ENCODE peak calls at places on chromosomes 6 and 20, in six cellular contexts. One of them, this sample, is unnamed.

GRCh38 chr6:80767808-80768207 is 661.3 kb downstream of the BCKDHB start:
- DNase-seq in iPS-NIHi11: peak
- DNase-seq in stimulated activated CD4-positive, alpha-beta T cell treated with anti-CD3 and anti-CD28 coated beads, Interleukin-4, amount 100 ng/mL, for 1 hour: no peak
- DNase-seq in ELR: peak
- DNase-seq in amniotic stem cell: peak
- DNase-seq in CD8-positive, alpha-beta memory T cell: no peak
- DNase-seq in this sample: no peak

GRCh38 chr6:52834481-52834880 is 6.1 kb downstream of the GSTA5 start:
- DNase-seq in iPS-NIHi11: no peak
- DNase-seq in stimulated activated CD4-positive, alpha-beta T cell treated with anti-CD3 and anti-CD28 coated beads, Interleukin-4, amount 100 ng/mL, for 1 hour: no peak
- DNase-seq in ELR: peak
- DNase-seq in amniotic stem cell: no peak
- DNase-seq in CD8-positive, alpha-beta memory T cell: no peak
- DNase-seq in this sample: no peak

GRCh38 chr6:7309050-7309449 is 3.9 kb downstream of the SSR1 start:
- DNase-seq in iPS-NIHi11: no peak
- DNase-seq in stimulated activated CD4-positive, alpha-beta T cell treated with anti-CD3 and anti-CD28 coated beads, Interleukin-4, amount 100 ng/mL, for 1 hour: no peak
- DNase-seq in ELR: no peak
- DNase-seq in amniotic stem cell: no peak
- DNase-seq in CD8-positive, alpha-beta memory T cell: no peak
- DNase-seq in this sample: no peak

GRCh38 chr20:36304786-36305495 is 1.2 kb upstream of the DLGAP4 start:
- DNase-seq in iPS-NIHi11: no peak
- DNase-seq in stimulated activated CD4-positive, alpha-beta T cell treated with anti-CD3 and anti-CD28 coated beads, Interleukin-4, amount 100 ng/mL, for 1 hour: no peak
- DNase-seq in ELR: no peak
- DNase-seq in amniotic stem cell: no peak
- DNase-seq in CD8-positive, alpha-beta memory T cell: no peak
- DNase-seq in this sample: no peak

GRCh38 chr20:4795394-4795793 is 73.7 kb downstream of the PRND start:
- DNase-seq in iPS-NIHi11: peak
- DNase-seq in stimulated activated CD4-positive, alpha-beta T cell treated with anti-CD3 and anti-CD28 coated beads, Interleukin-4, amount 100 ng/mL, for 1 hour: peak
- DNase-seq in ELR: peak
- DNase-seq in amniotic stem cell: peak
- DNase-seq in CD8-positive, alpha-beta memory T cell: no peak
- DNase-seq in this sample: no peak

GRCh38 chr20:63507083-63507743 is 8.3 kb upstream of the EEF1A2 start:
- DNase-seq in iPS-NIHi11: no peak
- DNase-seq in stimulated activated CD4-positive, alpha-beta T cell treated with anti-CD3 and anti-CD28 coated beads, Interleukin-4, amount 100 ng/mL, for 1 hour: no peak
- DNase-seq in ELR: no peak
- DNase-seq in amniotic stem cell: no peak
- DNase-seq in CD8-positive, alpha-beta memory T cell: no peak
- DNase-seq in this sample: no peak

GRCh38 chr20:17866234-17867001 is 102.2 kb downstream of the SNX5 start:
- DNase-seq in iPS-NIHi11: no peak
- DNase-seq in stimulated activated CD4-positive, alpha-beta T cell treated with anti-CD3 and anti-CD28 coated beads, Interleukin-4, amount 100 ng/mL, for 1 hour: no peak
- DNase-seq in ELR: no peak
- DNase-seq in amniotic stem cell: no peak
- DNase-seq in CD8-positive, alpha-beta memory T cell: no peak
- DNase-seq in this sample: no peak

GRCh38 chr6:26592649-26593048 is 4.1 kb upstream of the ABT1 start:
- DNase-seq in iPS-NIHi11: no peak
- DNase-seq in stimulated activated CD4-positive, alpha-beta T cell treated with anti-CD3 and anti-CD28 coated beads, Interleukin-4, amount 100 ng/mL, for 1 hour: no peak
- DNase-seq in ELR: peak
- DNase-seq in amniotic stem cell: no peak
- DNase-seq in CD8-positive, alpha-beta memory T cell: no peak
- DNase-seq in this sample: no peak

GRCh38 chr6:161272600-161273355 is 1.1 kb downstream of the AGPAT4 start:
- DNase-seq in iPS-NIHi11: peak
- DNase-seq in stimulated activated CD4-positive, alpha-beta T cell treated with anti-CD3 and anti-CD28 coated beads, Interleukin-4, amount 100 ng/mL, for 1 hour: no peak
- DNase-seq in ELR: peak
- DNase-seq in amniotic stem cell: no peak
- DNase-seq in CD8-positive, alpha-beta memory T cell: no peak
- DNase-seq in this sample: peak

GRCh38 chr20:41249371-41249770 is 68.2 kb downstream of the ZHX3 start:
- DNase-seq in iPS-NIHi11: no peak
- DNase-seq in stimulated activated CD4-positive, alpha-beta T cell treated with anti-CD3 and anti-CD28 coated beads, Interleukin-4, amount 100 ng/mL, for 1 hour: no peak
- DNase-seq in ELR: peak
- DNase-seq in amniotic stem cell: peak
- DNase-seq in CD8-positive, alpha-beta memory T cell: no peak
- DNase-seq in this sample: peak

GRCh38 chr20:4775322-4776078 is 53.8 kb downstream of the PRND start:
- DNase-seq in iPS-NIHi11: no peak
- DNase-seq in stimulated activated CD4-positive, alpha-beta T cell treated with anti-CD3 and anti-CD28 coated beads, Interleukin-4, amount 100 ng/mL, for 1 hour: no peak
- DNase-seq in ELR: no peak
- DNase-seq in amniotic stem cell: no peak
- DNase-seq in CD8-positive, alpha-beta memory T cell: no peak
- DNase-seq in this sample: no peak

GRCh38 chr6:23173231-23173630 is 603.9 kb downstream of the HDGFL1 start:
- DNase-seq in iPS-NIHi11: no peak
- DNase-seq in stimulated activated CD4-positive, alpha-beta T cell treated with anti-CD3 and anti-CD28 coated beads, Interleukin-4, amount 100 ng/mL, for 1 hour: no peak
- DNase-seq in ELR: peak
- DNase-seq in amniotic stem cell: no peak
- DNase-seq in CD8-positive, alpha-beta memory T cell: no peak
- DNase-seq in this sample: no peak

GRCh38 chr20:38844963-38845362 is 39.5 kb downstream of the PPP1R16B start:
- DNase-seq in iPS-NIHi11: no peak
- DNase-seq in stimulated activated CD4-positive, alpha-beta T cell treated with anti-CD3 and anti-CD28 coated beads, Interleukin-4, amount 100 ng/mL, for 1 hour: no peak
- DNase-seq in ELR: no peak
- DNase-seq in amniotic stem cell: no peak
- DNase-seq in CD8-positive, alpha-beta memory T cell: no peak
- DNase-seq in this sample: no peak

GRCh38 chr6:134984821-134985220 is 34.9 kb upstream of the ALDH8A1 start:
- DNase-seq in iPS-NIHi11: no peak
- DNase-seq in stimulated activated CD4-positive, alpha-beta T cell treated with anti-CD3 and anti-CD28 coated beads, Interleukin-4, amount 100 ng/mL, for 1 hour: no peak
- DNase-seq in ELR: peak
- DNase-seq in amniotic stem cell: no peak
- DNase-seq in CD8-positive, alpha-beta memory T cell: no peak
- DNase-seq in this sample: no peak

GRCh38 chr20:37315293-37316110 is 26.0 kb downstream of the MANBAL start:
- DNase-seq in iPS-NIHi11: no peak
- DNase-seq in stimulated activated CD4-positive, alpha-beta T cell treated with anti-CD3 and anti-CD28 coated beads, Interleukin-4, amount 100 ng/mL, for 1 hour: no peak
- DNase-seq in ELR: no peak
- DNase-seq in amniotic stem cell: no peak
- DNase-seq in CD8-positive, alpha-beta memory T cell: no peak
- DNase-seq in this sample: no peak

GRCh38 chr20:34240698-34241615 is at the start of gene ASIP:
- DNase-seq in iPS-NIHi11: no peak
- DNase-seq in stimulated activated CD4-positive, alpha-beta T cell treated with anti-CD3 and anti-CD28 coated beads, Interleukin-4, amount 100 ng/mL, for 1 hour: no peak
- DNase-seq in ELR: no peak
- DNase-seq in amniotic stem cell: no peak
- DNase-seq in CD8-positive, alpha-beta memory T cell: no peak
- DNase-seq in this sample: no peak